ENCODE peak calls at places on chromosomes 4 and X, in six cellular contexts. One of them, this sample, is unnamed.

GRCh38 chr4:183621875-183622274 is 37.1 kb downstream of the RWDD4 start:
- DNase-seq in progenitor cell of endocrine pancreas: no peak
- DNase-seq in GM12878: no peak
- DNase-seq in stomach: no peak
- DNase-seq in right atrium auricular region: no peak
- DNase-seq in lower lobe of right lung: no peak
- DNase-seq in this sample: no peak

GRCh38 chrX:39445336-39445735 is 644.1 kb downstream of the MID1IP1 start:
- DNase-seq in stomach: peak
- DNase-seq in progenitor cell of endocrine pancreas: no peak
- DNase-seq in GM12878: no peak
- DNase-seq in lower lobe of right lung: no peak
- DNase-seq in right atrium auricular region: no peak
- DNase-seq in this sample: no peak

GRCh38 chr4:32148120-32148666 is 1428.0 kb downstream of the PCDH7 start:
- DNase-seq in progenitor cell of endocrine pancreas: no peak
- DNase-seq in GM12878: no peak
- DNase-seq in stomach: no peak
- DNase-seq in lower lobe of right lung: no peak
- DNase-seq in right atrium auricular region: no peak
- DNase-seq in this sample: no peak

GRCh38 chr4:181272427-181272826 is 970.8 kb upstream of the TENM3 start:
- DNase-seq in lower lobe of right lung: no peak
- DNase-seq in right atrium auricular region: no peak
- DNase-seq in stomach: no peak
- DNase-seq in progenitor cell of endocrine pancreas: no peak
- DNase-seq in GM12878: no peak
- DNase-seq in this sample: no peak

GRCh38 chr4:74638001-74638400 is 156.3 kb downstream of the BTC start:
- DNase-seq in right atrium auricular region: no peak
- DNase-seq in GM12878: no peak
- DNase-seq in stomach: no peak
- DNase-seq in lower lobe of right lung: no peak
- DNase-seq in progenitor cell of endocrine pancreas: no peak
- DNase-seq in this sample: no peak

GRCh38 chr4:48963042-48963679 is 22.9 kb upstream of the CWH43 start:
- DNase-seq in GM12878: peak
- DNase-seq in lower lobe of right lung: peak
- DNase-seq in progenitor cell of endocrine pancreas: peak
- DNase-seq in stomach: peak
- DNase-seq in right atrium auricular region: peak
- DNase-seq in this sample: peak

GRCh38 chr4:157992038-157992706 is 180.7 kb downstream of the GASK1B start:
- DNase-seq in progenitor cell of endocrine pancreas: peak
- DNase-seq in stomach: no peak
- DNase-seq in right atrium auricular region: no peak
- DNase-seq in lower lobe of right lung: no peak
- DNase-seq in GM12878: no peak
- DNase-seq in this sample: peak

GRCh38 chr4:123340381-123340701 is 56.3 kb upstream of the SPRY1 start:
- DNase-seq in GM12878: no peak
- DNase-seq in stomach: no peak
- DNase-seq in progenitor cell of endocrine pancreas: no peak
- DNase-seq in lower lobe of right lung: no peak
- DNase-seq in right atrium auricular region: no peak
- DNase-seq in this sample: no peak

GRCh38 chr4:56986192-56986591 is 7.5 kb downstream of the POLR2B start:
- DNase-seq in stomach: no peak
- DNase-seq in progenitor cell of endocrine pancreas: no peak
- DNase-seq in GM12878: no peak
- DNase-seq in right atrium auricular region: no peak
- DNase-seq in lower lobe of right lung: no peak
- DNase-seq in this sample: no peak

GRCh38 chr4:113497154-113497553 is 264.4 kb downstream of the CAMK2D start:
- DNase-seq in GM12878: no peak
- DNase-seq in right atrium auricular region: no peak
- DNase-seq in progenitor cell of endocrine pancreas: no peak
- DNase-seq in lower lobe of right lung: no peak
- DNase-seq in stomach: no peak
- DNase-seq in this sample: no peak

GRCh38 chr4:2459589-2460349 is 9.1 kb upstream of the RNF4 start:
- DNase-seq in GM12878: no peak
- DNase-seq in stomach: no peak
- DNase-seq in right atrium auricular region: no peak
- DNase-seq in lower lobe of right lung: no peak
- DNase-seq in progenitor cell of endocrine pancreas: no peak
- DNase-seq in this sample: no peak

GRCh38 chr4:138612428-138612827 is 370.3 kb upstream of the SLC7A11 start:
- DNase-seq in progenitor cell of endocrine pancreas: no peak
- DNase-seq in GM12878: no peak
- DNase-seq in stomach: no peak
- DNase-seq in lower lobe of right lung: no peak
- DNase-seq in right atrium auricular region: no peak
- DNase-seq in this sample: no peak

GRCh38 chr4:22029803-22030202 is 81.2 kb upstream of the KCNIP4 start:
- DNase-seq in stomach: no peak
- DNase-seq in GM12878: no peak
- DNase-seq in progenitor cell of endocrine pancreas: no peak
- DNase-seq in lower lobe of right lung: no peak
- DNase-seq in right atrium auricular region: no peak
- DNase-seq in this sample: no peak

GRCh38 chr4:24382381-24382780 is 202.0 kb downstream of the DHX15 start:
- DNase-seq in lower lobe of right lung: no peak
- DNase-seq in stomach: no peak
- DNase-seq in GM12878: no peak
- DNase-seq in progenitor cell of endocrine pancreas: no peak
- DNase-seq in right atrium auricular region: no peak
- DNase-seq in this sample: no peak

GRCh38 chr4:56757821-56758400 is 63.6 kb downstream of the SPINK2 start:
- DNase-seq in right atrium auricular region: peak
- DNase-seq in GM12878: peak
- DNase-seq in progenitor cell of endocrine pancreas: peak
- DNase-seq in lower lobe of right lung: peak
- DNase-seq in stomach: peak
- DNase-seq in this sample: peak

GRCh38 chr4:1520145-1520661 is 114.0 kb upstream of the NKX1-1 start:
- DNase-seq in progenitor cell of endocrine pancreas: no peak
- DNase-seq in stomach: no peak
- DNase-seq in right atrium auricular region: no peak
- DNase-seq in GM12878: no peak
- DNase-seq in lower lobe of right lung: peak
- DNase-seq in this sample: no peak

GRCh38 chr4:21457086-21457840 is 491.3 kb downstream of the KCNIP4 start:
- DNase-seq in GM12878: no peak
- DNase-seq in stomach: no peak
- DNase-seq in right atrium auricular region: no peak
- DNase-seq in lower lobe of right lung: no peak
- DNase-seq in progenitor cell of endocrine pancreas: no peak
- DNase-seq in this sample: no peak

GRCh38 chr4:61254406-61254805 is 54.3 kb downstream of the ADGRL3 start:
- DNase-seq in progenitor cell of endocrine pancreas: no peak
- DNase-seq in lower lobe of right lung: no peak
- DNase-seq in right atrium auricular region: no peak
- DNase-seq in GM12878: no peak
- DNase-seq in stomach: no peak
- DNase-seq in this sample: no peak

GRCh38 chrX:39854772-39855747 is 242.7 kb downstream of the BCOR start:
- DNase-seq in stomach: no peak
- DNase-seq in progenitor cell of endocrine pancreas: no peak
- DNase-seq in lower lobe of right lung: no peak
- DNase-seq in right atrium auricular region: no peak
- DNase-seq in GM12878: peak
- DNase-seq in this sample: peak

GRCh38 chr4:5139141-5139540 is 87.9 kb downstream of the STK32B start:
- DNase-seq in progenitor cell of endocrine pancreas: no peak
- DNase-seq in stomach: no peak
- DNase-seq in lower lobe of right lung: no peak
- DNase-seq in right atrium auricular region: no peak
- DNase-seq in GM12878: no peak
- DNase-seq in this sample: no peak

GRCh38 chr4:156294577-156294976 is 340.9 kb upstream of the CTSO start:
- DNase-seq in GM12878: no peak
- DNase-seq in stomach: no peak
- DNase-seq in lower lobe of right lung: no peak
- DNase-seq in progenitor cell of endocrine pancreas: no peak
- DNase-seq in right atrium auricular region: no peak
- DNase-seq in this sample: no peak

GRCh38 chr4:173218411-173219125 is 50.0 kb downstream of the GALNT7 start:
- DNase-seq in progenitor cell of endocrine pancreas: no peak
- DNase-seq in stomach: no peak
- DNase-seq in GM12878: no peak
- DNase-seq in lower lobe of right lung: no peak
- DNase-seq in right atrium auricular region: no peak
- DNase-seq in this sample: no peak

GRCh38 chr4:149008415-149009025 is 566.3 kb upstream of the NR3C2 start:
- DNase-seq in stomach: no peak
- DNase-seq in progenitor cell of endocrine pancreas: no peak
- DNase-seq in right atrium auricular region: no peak
- DNase-seq in GM12878: no peak
- DNase-seq in lower lobe of right lung: no peak
- DNase-seq in this sample: no peak

GRCh38 chr4:149005191-149005590 is 563.0 kb upstream of the NR3C2 start:
- DNase-seq in stomach: no peak
- DNase-seq in right atrium auricular region: no peak
- DNase-seq in lower lobe of right lung: no peak
- DNase-seq in GM12878: no peak
- DNase-seq in progenitor cell of endocrine pancreas: no peak
- DNase-seq in this sample: no peak

DNA sequence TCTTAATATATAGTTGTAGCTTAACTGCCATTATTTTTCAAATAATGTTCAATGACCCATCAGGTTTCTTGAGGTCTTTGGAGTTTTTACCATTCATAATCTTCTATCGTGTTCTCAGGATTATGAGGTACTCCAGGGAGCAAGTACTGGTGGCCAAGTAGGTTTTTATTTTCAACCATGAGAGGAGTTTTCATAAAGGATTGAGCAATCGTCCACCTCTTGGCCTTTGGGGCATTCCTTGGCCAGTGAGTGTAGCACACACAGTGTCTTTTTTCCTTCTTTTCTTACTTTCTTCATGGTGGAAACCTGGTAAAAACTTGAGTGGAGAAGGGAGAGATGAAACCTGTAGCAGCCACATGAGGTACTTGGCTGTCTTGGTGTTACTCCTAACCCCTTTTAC is 567.0 kb upstream of the NR3C2 start:
- DNase-seq in GM12878: no peak
- DNase-seq in lower lobe of right lung: no peak
- DNase-seq in progenitor cell of endocrine pancreas: no peak
- DNase-seq in right atrium auricular region: no peak
- DNase-seq in stomach: no peak
- DNase-seq in this sample: no peak
- TF ChIP-seq CTCF in GM12878: no peak
- TF ChIP-seq CTCF in lower lobe of right lung: no peak
- TF ChIP-seq CTCF in progenitor cell of endocrine pancreas: no peak
- TF ChIP-seq CTCF in right atrium auricular region: no peak
- TF ChIP-seq CTCF in stomach: no peak
- TF ChIP-seq CTCF in this sample: no peak

DNA sequence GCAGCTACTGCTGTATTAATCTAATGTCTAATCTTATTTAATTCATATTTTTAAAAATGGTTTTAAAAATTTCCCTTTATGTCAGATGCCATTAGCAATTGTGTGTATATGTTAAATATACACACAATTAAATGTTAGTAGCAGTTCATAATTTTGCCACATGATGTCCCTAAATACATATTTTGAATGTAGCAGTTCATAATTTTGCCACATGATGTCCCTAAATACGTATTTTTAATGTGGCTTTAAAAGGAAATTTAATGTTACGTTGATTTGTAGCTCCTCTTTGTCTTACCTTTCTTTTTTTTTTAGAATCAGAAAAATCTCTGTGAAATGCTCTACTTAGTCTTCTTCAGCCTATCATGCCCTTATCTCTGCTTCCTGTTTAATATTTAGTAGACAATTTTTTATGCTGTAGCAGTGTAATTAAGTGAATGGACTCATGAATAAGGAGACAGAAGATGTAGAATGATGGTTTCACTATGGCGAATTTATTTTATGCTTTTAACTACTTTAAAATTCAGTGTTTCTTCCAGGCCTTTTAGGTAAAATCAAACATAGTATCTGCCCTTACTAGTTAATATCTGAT is 26.1 kb downstream of the RBM46 start:
- DNase-seq in stomach: no peak
- DNase-seq in lower lobe of right lung: no peak
- DNase-seq in GM12878: peak
- DNase-seq in right atrium auricular region: no peak
- DNase-seq in progenitor cell of endocrine pancreas: no peak
- DNase-seq in this sample: no peak
- TF ChIP-seq CTCF in stomach: peak
- TF ChIP-seq CTCF in lower lobe of right lung: peak
- TF ChIP-seq CTCF in GM12878: peak
- TF ChIP-seq CTCF in right atrium auricular region: peak
- TF ChIP-seq CTCF in progenitor cell of endocrine pancreas: peak
- TF ChIP-seq CTCF in this sample: peak

DNA sequence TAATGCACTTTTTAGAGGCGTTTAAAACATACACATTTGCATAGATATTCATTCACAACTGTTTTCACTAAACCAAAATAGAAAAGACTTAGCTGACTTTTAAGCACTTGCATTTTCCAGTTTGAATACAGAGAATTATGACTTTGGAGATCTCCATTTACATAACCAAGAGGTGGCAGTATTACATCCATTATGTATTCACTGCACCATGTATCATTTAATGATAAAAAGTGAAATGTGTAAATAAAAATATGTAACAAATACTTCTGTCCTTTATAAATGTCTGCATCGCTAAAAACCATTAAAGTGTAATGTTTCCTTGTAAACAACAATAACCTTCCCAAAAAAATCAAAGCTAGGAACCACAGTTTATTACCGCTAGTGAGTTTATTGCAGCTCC is 413.2 kb downstream of the FGF13 start:
- DNase-seq in progenitor cell of endocrine pancreas: no peak
- DNase-seq in GM12878: no peak
- DNase-seq in right atrium auricular region: no peak
- DNase-seq in stomach: no peak
- DNase-seq in lower lobe of right lung: no peak
- DNase-seq in this sample: no peak
- TF ChIP-seq CTCF in progenitor cell of endocrine pancreas: no peak
- TF ChIP-seq CTCF in GM12878: no peak
- TF ChIP-seq CTCF in right atrium auricular region: peak
- TF ChIP-seq CTCF in stomach: no peak
- TF ChIP-seq CTCF in lower lobe of right lung: no peak
- TF ChIP-seq CTCF in this sample: no peak

DNA sequence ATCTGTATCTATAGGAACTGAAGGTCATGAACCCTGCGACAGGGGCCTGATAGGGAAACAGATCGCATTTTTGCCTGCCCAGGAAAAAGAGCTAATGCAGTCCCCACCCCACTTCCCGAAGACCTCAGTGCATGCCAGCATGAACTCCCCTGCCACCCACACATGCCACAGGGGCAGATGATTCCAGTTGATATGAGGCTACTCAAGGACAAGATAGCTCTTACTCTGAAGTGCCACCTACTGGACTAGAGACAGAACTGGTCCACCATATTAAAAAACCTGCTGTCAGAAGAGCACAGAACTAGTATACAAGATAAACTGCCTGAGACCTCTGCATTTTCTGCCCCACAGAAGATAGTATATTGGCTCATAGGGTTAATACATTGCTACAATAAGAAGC is 68.0 kb downstream of the YIPF7 start:
- DNase-seq in GM12878: no peak
- DNase-seq in progenitor cell of endocrine pancreas: no peak
- DNase-seq in right atrium auricular region: no peak
- DNase-seq in stomach: no peak
- DNase-seq in lower lobe of right lung: no peak
- DNase-seq in this sample: no peak
- TF ChIP-seq CTCF in GM12878: peak
- TF ChIP-seq CTCF in progenitor cell of endocrine pancreas: peak
- TF ChIP-seq CTCF in right atrium auricular region: no peak
- TF ChIP-seq CTCF in stomach: no peak
- TF ChIP-seq CTCF in lower lobe of right lung: no peak
- TF ChIP-seq CTCF in this sample: no peak

This sample was measured in GM10248.